ENCODE peak calls at places on chromosomes 3 and 15, in four cellular contexts. A is cardiac fibroblast, D is GOT3, N is AML-193. J is an unnamed sample.

GRCh38 chr15:90529369-90530249 is at the start of gene CRTC3:
- DNase-seq in D (no peak), A (peak), N (peak), J (peak)

GRCh38 chr3:67654099-67654831 is at the start of gene SUCLG2:
- DNase-seq in N (peak), D (peak), A (peak), J (peak)

GRCh38 chr3:112308151-112308911 is 14.3 kb upstream of the SLC9C1 start:
- DNase-seq in N (peak), D (no peak), A (peak), J (no peak)

GRCh38 chr3:101120039-101120438 is 126.8 kb upstream of the ABI3BP start:
- DNase-seq in N (no peak), D (no peak), A (peak), J (no peak)

GRCh38 chr3:155604126-155604525 is 140.7 kb downstream of the PLCH1 start:
- DNase-seq in A (no peak), D (no peak), N (no peak), J (no peak)

GRCh38 chr3:142086581-142087090 is 62.7 kb downstream of the TFDP2 start:
- DNase-seq in D (no peak), A (no peak), N (no peak), J (no peak)

GRCh38 chr15:76346666-76347506 is 10.3 kb downstream of the ISL2 start:
- DNase-seq in A (no peak), D (no peak), N (no peak), J (no peak)

GRCh38 chr3:182487048-182487447 is 306.3 kb upstream of the ATP11B start:
- DNase-seq in D (no peak), A (no peak), N (no peak), J (no peak)

GRCh38 chr3:65596511-65597224 is 442.1 kb downstream of the MAGI1 start:
- DNase-seq in N (no peak), D (no peak), A (no peak), J (no peak)

GRCh38 chr3:99825239-99825638 is 7.6 kb downstream of the CMSS1 start:
- DNase-seq in A (no peak), D (no peak), N (no peak), J (peak)

GRCh38 chr3:158097571-158098553 is 8.4 kb downstream of the SHOX2 start:
- DNase-seq in D (no peak), N (peak), A (peak), J (peak)

GRCh38 chr15:47870956-47871625 is 153.8 kb downstream of the SEMA6D start:
- DNase-seq in N (no peak), A (peak), D (no peak), J (no peak)